ENCODE peak calls at places on chromosomes 11 and 22, in six cellular contexts. One of them, this sample, is unnamed.

GRCh38 chr11:77734890-77735289 is 85.6 kb downstream of the RSF1 start:
- DNase-seq in HepG2: no peak
- DNase-seq in A549: no peak
- DNase-seq in H1: no peak
- DNase-seq in K562: no peak
- DNase-seq in GM12878: no peak
- DNase-seq in this sample: peak; percentile 12

GRCh38 chr11:13941790-13942189 is 20.7 kb upstream of the SPON1 start:
- DNase-seq in HepG2: no peak
- DNase-seq in A549: no peak
- DNase-seq in H1: no peak
- DNase-seq in K562: no peak
- DNase-seq in GM12878: no peak
- DNase-seq in this sample: no peak

GRCh38 chr11:90134420-90135003 is at the start of gene NAALAD2:
- DNase-seq in HepG2: peak; percentile 59
- DNase-seq in A549: peak; percentile 5
- DNase-seq in H1: peak; percentile 77
- DNase-seq in K562: peak; percentile 11
- DNase-seq in GM12878: no peak
- DNase-seq in this sample: peak; percentile 77

GRCh38 chr11:92070026-92070889 is 154.4 kb upstream of the FAT3 start:
- DNase-seq in HepG2: no peak
- DNase-seq in A549: no peak
- DNase-seq in H1: peak; percentile 47
- DNase-seq in K562: no peak
- DNase-seq in GM12878: no peak
- DNase-seq in this sample: no peak

GRCh38 chr11:72932132-72932570 is 117.9 kb downstream of the ATG16L2 start:
- DNase-seq in HepG2: no peak
- DNase-seq in A549: no peak
- DNase-seq in H1: no peak
- DNase-seq in K562: no peak
- DNase-seq in GM12878: no peak
- DNase-seq in this sample: no peak

GRCh38 chr22:25057013-25057881 is 104.7 kb downstream of the KIAA1671 start:
- DNase-seq in HepG2: peak; percentile 44
- DNase-seq in A549: peak; percentile 56
- DNase-seq in H1: peak; percentile 99
- DNase-seq in K562: peak; percentile 52
- DNase-seq in GM12878: no peak
- DNase-seq in this sample: peak; percentile 79

GRCh38 chr11:33899383-33900037 is 7.6 kb upstream of the LMO2 start:
- DNase-seq in HepG2: no peak
- DNase-seq in A549: peak; percentile 31
- DNase-seq in H1: no peak
- DNase-seq in K562: peak; percentile 56
- DNase-seq in GM12878: no peak
- DNase-seq in this sample: peak; percentile 15

GRCh38 chr11:26187639-26188038 is 144.3 kb upstream of the ANO3 start:
- DNase-seq in HepG2: peak; percentile 62
- DNase-seq in A549: peak; percentile 30
- DNase-seq in H1: no peak
- DNase-seq in K562: no peak
- DNase-seq in GM12878: no peak
- DNase-seq in this sample: no peak

GRCh38 chr11:2813141-2813908 is 72.2 kb downstream of the CDKN1C start:
- DNase-seq in HepG2: peak; percentile 35
- DNase-seq in A549: no peak
- DNase-seq in H1: no peak
- DNase-seq in K562: no peak
- DNase-seq in GM12878: no peak
- DNase-seq in this sample: no peak

GRCh38 chr11:1888811-1889526 is 2.7 kb downstream of the PRR33 start:
- DNase-seq in HepG2: no peak
- DNase-seq in A549: no peak
- DNase-seq in H1: no peak
- DNase-seq in K562: no peak
- DNase-seq in GM12878: no peak
- DNase-seq in this sample: peak; percentile 29

GRCh38 chr11:36015806-36016205 is 71.9 kb downstream of the LDLRAD3 start:
- DNase-seq in HepG2: no peak
- DNase-seq in A549: no peak
- DNase-seq in H1: no peak
- DNase-seq in K562: no peak
- DNase-seq in GM12878: no peak
- DNase-seq in this sample: no peak

GRCh38 chr22:27046126-27046525 is 388.7 kb downstream of the MIAT start:
- DNase-seq in HepG2: no peak
- DNase-seq in A549: no peak
- DNase-seq in H1: no peak
- DNase-seq in K562: no peak
- DNase-seq in GM12878: no peak
- DNase-seq in this sample: peak; percentile 27

GRCh38 chr22:24578355-24579241 is 14.3 kb downstream of the LRRC75B start:
- DNase-seq in HepG2: peak; percentile 98
- DNase-seq in A549: peak; percentile 50
- DNase-seq in H1: no peak
- DNase-seq in K562: no peak
- DNase-seq in GM12878: no peak
- DNase-seq in this sample: no peak

GRCh38 chr22:28016781-28017557 is 97.9 kb upstream of the PITPNB start:
- DNase-seq in HepG2: no peak
- DNase-seq in A549: no peak
- DNase-seq in H1: no peak
- DNase-seq in K562: no peak
- DNase-seq in GM12878: no peak
- DNase-seq in this sample: no peak

GRCh38 chr11:109854696-109855095 is 238.5 kb upstream of the ZC3H12C start:
- DNase-seq in HepG2: no peak
- DNase-seq in A549: no peak
- DNase-seq in H1: no peak
- DNase-seq in K562: no peak
- DNase-seq in GM12878: no peak
- DNase-seq in this sample: no peak

GRCh38 chr11:121389651-121390050 is 62.5 kb upstream of the SORL1 start:
- DNase-seq in HepG2: no peak
- DNase-seq in A549: no peak
- DNase-seq in H1: no peak
- DNase-seq in K562: no peak
- DNase-seq in GM12878: no peak
- DNase-seq in this sample: no peak

GRCh38 chr22:30869996-30870395 is 98.6 kb downstream of the MORC2 start:
- DNase-seq in HepG2: no peak
- DNase-seq in A549: no peak
- DNase-seq in H1: no peak
- DNase-seq in K562: no peak
- DNase-seq in GM12878: no peak
- DNase-seq in this sample: peak; percentile 19

GRCh38 chr11:15216678-15217077 is 102.0 kb downstream of the INSC start:
- DNase-seq in HepG2: no peak
- DNase-seq in A549: no peak
- DNase-seq in H1: no peak
- DNase-seq in K562: peak; percentile 36
- DNase-seq in GM12878: no peak
- DNase-seq in this sample: no peak

GRCh38 chr22:27941143-27941542 is 22.1 kb upstream of the PITPNB start:
- DNase-seq in HepG2: no peak
- DNase-seq in A549: no peak
- DNase-seq in H1: no peak
- DNase-seq in K562: no peak
- DNase-seq in GM12878: no peak
- DNase-seq in this sample: no peak

GRCh38 chr11:66015094-66015881 is 3.5 kb downstream of the CST6 start:
- DNase-seq in HepG2: no peak
- DNase-seq in A549: no peak
- DNase-seq in H1: no peak
- DNase-seq in K562: no peak
- DNase-seq in GM12878: no peak
- DNase-seq in this sample: no peak

GRCh38 chr22:17931400-17931825 is 92.9 kb downstream of the MICAL3 start:
- DNase-seq in HepG2: no peak
- DNase-seq in A549: no peak
- DNase-seq in H1: no peak
- DNase-seq in K562: no peak
- DNase-seq in GM12878: no peak
- DNase-seq in this sample: peak; percentile 67

GRCh38 chr22:17334054-17334453 is 35.2 kb upstream of the CECR2 start:
- DNase-seq in HepG2: no peak
- DNase-seq in A549: no peak
- DNase-seq in H1: no peak
- DNase-seq in K562: no peak
- DNase-seq in GM12878: no peak
- DNase-seq in this sample: no peak

DNA sequence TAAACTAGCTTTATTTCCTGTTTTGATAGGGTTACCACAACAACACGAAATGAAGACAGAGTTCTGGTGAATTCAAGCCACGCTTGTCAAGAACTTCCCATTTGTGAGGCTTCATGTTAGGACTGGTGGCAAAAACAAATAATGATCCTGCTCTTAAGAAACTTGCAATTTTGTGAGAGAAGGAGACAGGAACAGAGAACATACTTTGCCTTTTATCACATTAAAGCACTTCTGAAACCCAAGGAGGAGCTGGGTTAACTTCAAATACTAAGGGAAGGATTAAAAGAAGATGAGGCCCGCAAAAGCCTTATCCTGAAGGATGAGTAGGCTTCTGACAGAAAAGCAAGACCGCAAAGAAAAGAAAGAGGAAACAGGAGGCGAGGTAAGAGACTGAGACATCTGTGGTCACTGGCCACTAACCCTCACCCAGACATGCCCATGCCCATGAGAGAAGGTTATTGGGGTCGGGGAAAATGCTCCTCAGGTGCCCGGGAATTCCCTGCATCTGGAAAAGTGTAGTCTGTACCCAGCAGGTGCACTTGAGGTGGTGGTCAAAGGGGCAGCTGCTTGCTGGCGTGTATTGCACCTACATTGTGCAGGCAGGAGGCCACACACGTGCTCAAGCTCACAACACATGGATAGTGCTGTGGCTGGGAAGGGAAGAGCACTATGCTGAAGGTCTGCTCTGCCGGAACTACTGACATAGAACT is 50.5 kb downstream of the MAPK1 start:
- DNase-seq in HepG2: no peak
- DNase-seq in A549: peak; percentile 61
- DNase-seq in H1: no peak
- DNase-seq in K562: peak; percentile 87
- DNase-seq in GM12878: peak; percentile 61
- DNase-seq in this sample: peak; percentile 20
- TF ChIP-seq CHD2 in HepG2: no peak
- TF ChIP-seq CHD2 in A549: no peak
- TF ChIP-seq CHD2 in H1: no peak
- TF ChIP-seq CHD2 in K562: no peak
- TF ChIP-seq CHD2 in GM12878: no peak
- TF ChIP-seq CHD2 in this sample: no peak

DNA sequence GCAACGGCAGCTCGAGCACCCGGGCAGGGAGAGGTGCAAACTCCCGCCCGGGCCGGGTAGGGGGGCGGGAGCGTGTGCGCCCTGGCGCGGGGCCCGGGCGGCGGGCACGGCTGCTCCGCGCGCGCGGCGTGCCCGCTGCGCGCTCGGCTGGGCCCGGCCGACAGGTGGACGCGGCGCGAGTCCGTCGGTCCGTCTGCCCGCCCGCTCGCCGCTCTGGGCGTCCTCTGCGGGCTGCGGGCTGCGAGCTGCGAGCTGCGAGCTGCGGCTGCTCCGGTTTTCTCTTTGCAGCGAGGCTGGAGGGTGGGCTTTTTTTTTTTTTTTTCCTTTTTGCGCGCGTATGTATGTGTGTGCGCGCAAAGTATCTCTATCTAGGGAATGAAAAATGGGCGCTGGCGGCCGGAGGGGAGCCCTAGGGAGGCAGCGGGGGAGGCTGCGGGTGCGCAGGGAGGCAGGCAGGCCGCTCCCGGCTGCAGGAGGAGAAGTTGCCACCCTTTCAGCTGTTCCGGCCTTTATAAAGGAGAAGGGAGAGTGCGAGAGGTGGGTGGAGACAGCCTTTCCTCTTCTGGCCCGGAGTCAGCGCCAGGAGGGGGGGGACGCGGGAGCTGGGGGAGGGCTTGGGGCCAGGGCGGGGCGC is at the start of gene PDGFB:
- DNase-seq in HepG2: no peak
- DNase-seq in A549: peak; percentile 60
- DNase-seq in H1: no peak
- DNase-seq in K562: peak; percentile 47
- DNase-seq in GM12878: no peak
- DNase-seq in this sample: no peak
- TF ChIP-seq CHD2 in HepG2: no peak
- TF ChIP-seq CHD2 in A549: no peak
- TF ChIP-seq CHD2 in H1: no peak
- TF ChIP-seq CHD2 in K562: no peak
- TF ChIP-seq CHD2 in GM12878: no peak
- TF ChIP-seq CHD2 in this sample: no peak

DNA sequence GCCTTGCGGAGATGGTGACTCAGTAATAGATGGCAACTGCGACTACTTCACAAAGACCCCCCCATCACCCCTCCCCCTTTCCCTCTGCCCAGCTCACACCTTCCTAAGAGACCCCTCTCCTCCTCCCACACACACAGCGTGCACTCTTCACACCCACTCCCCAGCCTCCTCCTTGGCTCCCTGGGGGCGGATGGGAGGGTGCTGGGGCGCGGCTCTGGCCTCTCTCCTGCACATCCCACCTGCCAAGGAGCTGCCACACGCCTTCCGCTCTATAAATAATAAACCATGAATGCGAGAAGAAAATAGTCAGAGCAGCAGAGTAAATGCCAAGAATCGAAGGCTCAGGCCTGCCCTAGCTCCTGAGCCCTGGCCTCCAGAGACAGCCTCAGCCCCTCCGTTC is 4.5 kb downstream of the P2RX3 start:
- DNase-seq in HepG2: no peak
- DNase-seq in A549: no peak
- DNase-seq in H1: no peak
- DNase-seq in K562: no peak
- DNase-seq in GM12878: no peak
- DNase-seq in this sample: no peak
- TF ChIP-seq CHD2 in HepG2: no peak
- TF ChIP-seq CHD2 in A549: no peak
- TF ChIP-seq CHD2 in H1: no peak
- TF ChIP-seq CHD2 in K562: no peak
- TF ChIP-seq CHD2 in GM12878: no peak
- TF ChIP-seq CHD2 in this sample: no peak

DNA sequence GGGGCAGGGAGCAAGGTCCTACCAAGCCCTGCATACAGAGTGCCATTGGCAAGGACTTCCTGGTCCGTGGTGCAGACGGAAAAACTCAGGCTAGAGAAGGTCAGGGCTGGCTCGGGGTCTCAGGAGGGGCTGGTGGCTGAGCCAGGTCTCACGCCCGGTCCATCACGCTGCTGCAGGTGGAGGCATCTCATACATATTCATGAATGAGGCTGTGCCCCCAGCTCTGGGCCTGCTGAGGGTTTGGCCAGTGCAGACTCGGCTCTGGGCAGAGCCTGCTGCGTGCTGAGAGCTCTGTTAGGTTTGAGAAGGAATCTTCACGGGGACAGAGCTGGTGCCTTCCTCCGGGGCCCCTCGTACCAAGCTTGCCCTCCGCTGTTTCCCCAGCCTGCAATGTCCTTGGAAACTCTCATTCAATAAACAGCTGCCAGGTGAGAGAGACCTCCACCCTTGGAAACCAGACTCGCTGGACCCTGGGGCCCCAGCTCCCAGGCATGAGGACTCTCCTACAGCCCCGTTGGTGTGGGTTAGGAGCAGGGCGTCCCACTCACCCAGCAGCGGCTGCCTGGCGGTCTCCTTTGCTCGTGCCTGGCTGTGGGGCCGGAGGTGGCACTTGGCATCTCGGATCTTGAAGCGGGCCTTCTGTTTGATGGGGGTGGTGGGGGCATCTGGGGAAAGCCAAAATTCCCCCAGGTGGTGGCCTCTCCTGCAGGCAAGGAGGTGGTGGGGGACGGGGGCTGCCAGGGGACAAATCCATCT is 33.9 kb upstream of the TTLL12 start:
- DNase-seq in HepG2: no peak
- DNase-seq in A549: no peak
- DNase-seq in H1: no peak
- DNase-seq in K562: no peak
- DNase-seq in GM12878: no peak
- DNase-seq in this sample: no peak
- TF ChIP-seq CHD2 in HepG2: no peak
- TF ChIP-seq CHD2 in A549: no peak
- TF ChIP-seq CHD2 in H1: no peak
- TF ChIP-seq CHD2 in K562: no peak
- TF ChIP-seq CHD2 in GM12878: no peak
- TF ChIP-seq CHD2 in this sample: no peak

This sample was measured in SK-N-SH.